ENCODE peak calls at places on chromosomes 3 and 15, in five cellular contexts. One of them, this sample, is unnamed.

GRCh38 chr15:70762469-70763119 is 764 bp downstream of the UACA start:
- DNase-seq in H9: peak; percentile 43
- DNase-seq in body of pancreas: peak; percentile 49
- DNase-seq in IMR-90: peak; percentile 75
- DNase-seq in ovary: peak; percentile 54
- DNase-seq in this sample: peak; percentile 46

GRCh38 chr15:70156781-70157261 is 59.1 kb upstream of the TLE3 start:
- DNase-seq in H9: no peak
- DNase-seq in body of pancreas: peak; percentile 57
- DNase-seq in IMR-90: peak; percentile 34
- DNase-seq in ovary: peak; percentile 53
- DNase-seq in this sample: no peak

GRCh38 chr15:45573961-45574629 is 13.1 kb upstream of the BLOC1S6 start:
- DNase-seq in H9: peak; percentile 91
- DNase-seq in body of pancreas: no peak
- DNase-seq in IMR-90: no peak
- DNase-seq in ovary: no peak
- DNase-seq in this sample: no peak

GRCh38 chr15:63291507-63291906 is 14.1 kb downstream of the APH1B start:
- DNase-seq in H9: no peak
- DNase-seq in body of pancreas: no peak
- DNase-seq in IMR-90: peak; percentile 90
- DNase-seq in ovary: no peak
- DNase-seq in this sample: peak; percentile 41

GRCh38 chr15:51168700-51169099 is 74.0 kb upstream of the TNFAIP8L3 start:
- DNase-seq in H9: no peak
- DNase-seq in body of pancreas: no peak
- DNase-seq in IMR-90: no peak
- DNase-seq in ovary: no peak
- DNase-seq in this sample: no peak

GRCh38 chr3:51681453-51681852 is 10.4 kb downstream of the TEX264 start:
- DNase-seq in H9: no peak
- DNase-seq in body of pancreas: peak; percentile 31
- DNase-seq in IMR-90: peak; percentile 8
- DNase-seq in ovary: no peak
- DNase-seq in this sample: no peak

GRCh38 chr3:53005854-53006513 is 39.9 kb downstream of the SFMBT1 start:
- DNase-seq in H9: no peak
- DNase-seq in body of pancreas: no peak
- DNase-seq in IMR-90: no peak
- DNase-seq in ovary: no peak
- DNase-seq in this sample: no peak

GRCh38 chr3:151875759-151876158 is 2.3 kb downstream of the SUCNR1 start:
- DNase-seq in H9: no peak
- DNase-seq in body of pancreas: no peak
- DNase-seq in IMR-90: peak; percentile 46
- DNase-seq in ovary: no peak
- DNase-seq in this sample: no peak

GRCh38 chr3:2452249-2452648 is 353.6 kb downstream of the CNTN4 start:
- DNase-seq in H9: no peak
- DNase-seq in body of pancreas: no peak
- DNase-seq in IMR-90: no peak
- DNase-seq in ovary: no peak
- DNase-seq in this sample: no peak

GRCh38 chr3:23877324-23877980 is 39.3 kb downstream of the NKIRAS1 start:
- DNase-seq in H9: no peak
- DNase-seq in body of pancreas: peak; percentile 33
- DNase-seq in IMR-90: peak; percentile 81
- DNase-seq in ovary: no peak
- DNase-seq in this sample: peak; percentile 60

GRCh38 chr3:49238274-49239127 is 38.5 kb downstream of the C3orf62 start:
- DNase-seq in H9: no peak
- DNase-seq in body of pancreas: peak; percentile 75
- DNase-seq in IMR-90: peak; percentile 69
- DNase-seq in ovary: peak; percentile 65
- DNase-seq in this sample: peak; percentile 98

GRCh38 chr15:85869124-85869523 is 74.4 kb upstream of the KLHL25 start:
- DNase-seq in H9: no peak
- DNase-seq in body of pancreas: no peak
- DNase-seq in IMR-90: no peak
- DNase-seq in ovary: no peak
- DNase-seq in this sample: no peak

GRCh38 chr3:126147147-126147931 is 33.0 kb downstream of the ALDH1L1 start:
- DNase-seq in H9: peak; percentile 15
- DNase-seq in body of pancreas: no peak
- DNase-seq in IMR-90: no peak
- DNase-seq in ovary: no peak
- DNase-seq in this sample: no peak

GRCh38 chr3:54225841-54226528 is 103.6 kb downstream of the CACNA2D3 start:
- DNase-seq in H9: no peak
- DNase-seq in body of pancreas: no peak
- DNase-seq in IMR-90: no peak
- DNase-seq in ovary: no peak
- DNase-seq in this sample: no peak

GRCh38 chr3:111197485-111197884 is 125.9 kb downstream of the NECTIN3 start:
- DNase-seq in H9: no peak
- DNase-seq in body of pancreas: no peak
- DNase-seq in IMR-90: no peak
- DNase-seq in ovary: no peak
- DNase-seq in this sample: no peak

GRCh38 chr3:61857297-61857696 is 295.9 kb downstream of the PTPRG start:
- DNase-seq in H9: no peak
- DNase-seq in body of pancreas: no peak
- DNase-seq in IMR-90: no peak
- DNase-seq in ovary: no peak
- DNase-seq in this sample: peak; percentile 17
- H3K27ac ChIP-seq in H9: no peak overlapping the region
- H3K27ac ChIP-seq in body of pancreas: no peak overlapping the region
- H3K27ac ChIP-seq in IMR-90: no peak overlapping the region
- H3K27ac ChIP-seq in ovary: no peak overlapping the region
- H3K27ac ChIP-seq in this sample: no peak overlapping the region

GRCh38 chr15:90389513-90389912 is 1.5 kb downstream of the IQGAP1 start:
- DNase-seq in H9: no peak
- DNase-seq in body of pancreas: no peak
- DNase-seq in IMR-90: no peak
- DNase-seq in ovary: no peak
- DNase-seq in this sample: no peak

GRCh38 chr15:90396321-90396720 is 8.3 kb downstream of the IQGAP1 start:
- DNase-seq in H9: no peak
- DNase-seq in body of pancreas: no peak
- DNase-seq in IMR-90: no peak
- DNase-seq in ovary: no peak
- DNase-seq in this sample: no peak

GRCh38 chr15:90394702-90395442 is 6.8 kb downstream of the IQGAP1 start:
- DNase-seq in H9: no peak
- DNase-seq in body of pancreas: no peak
- DNase-seq in IMR-90: no peak
- DNase-seq in ovary: no peak
- DNase-seq in this sample: no peak

GRCh38 chr15:90394074-90394473 is 6.0 kb downstream of the IQGAP1 start:
- DNase-seq in H9: no peak
- DNase-seq in body of pancreas: no peak
- DNase-seq in IMR-90: no peak
- DNase-seq in ovary: no peak
- DNase-seq in this sample: no peak

DNA sequence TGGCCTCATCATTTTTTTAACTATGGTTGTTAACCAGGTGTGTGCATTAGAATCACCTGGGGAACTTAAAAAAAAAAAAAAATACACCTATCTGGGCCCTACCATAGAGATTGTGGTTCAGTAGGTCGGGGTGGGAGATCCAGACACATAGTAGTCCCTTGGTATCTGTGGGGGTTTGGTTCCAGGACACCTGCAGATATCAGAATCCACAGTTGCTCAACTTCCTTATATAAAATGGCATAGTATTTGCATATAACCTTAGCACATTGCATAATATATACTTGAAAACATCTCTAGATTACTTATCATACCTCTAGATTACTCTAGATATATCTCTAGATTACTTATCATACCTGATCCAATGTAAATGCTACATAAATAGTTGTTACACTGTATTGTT is 5.0 kb downstream of the IQGAP1 start:
- DNase-seq in H9: no peak
- DNase-seq in body of pancreas: no peak
- DNase-seq in IMR-90: no peak
- DNase-seq in ovary: no peak
- DNase-seq in this sample: no peak
- H3K4me1 ChIP-seq in H9: peaks cover 9% of the 10 kb centered on the region
- H3K4me1 ChIP-seq in body of pancreas: peaks cover 40% of the 10 kb centered on the region
- H3K4me1 ChIP-seq in IMR-90: peaks cover 5% of the 10 kb centered on the region
- H3K4me1 ChIP-seq in ovary: peaks cover 8% of the 10 kb centered on the region
- H3K4me1 ChIP-seq in this sample: peaks cover 14% of the 10 kb centered on the region

GRCh38 chr15:96353378-96353930 is 23.0 kb downstream of the NR2F2 start:
- DNase-seq in H9: peak; percentile 27
- DNase-seq in body of pancreas: no peak
- DNase-seq in IMR-90: no peak
- DNase-seq in ovary: no peak
- DNase-seq in this sample: no peak

GRCh38 chr15:96356494-96357455 is 26.3 kb downstream of the NR2F2 start:
- DNase-seq in H9: peak; percentile 77
- DNase-seq in body of pancreas: peak; percentile 78
- DNase-seq in IMR-90: peak; percentile 89
- DNase-seq in ovary: peak; percentile 90
- DNase-seq in this sample: peak; percentile 69

GRCh38 chr15:96353931-96354730 is 23.6 kb downstream of the NR2F2 start:
- DNase-seq in H9: peak; percentile 74
- DNase-seq in body of pancreas: no peak
- DNase-seq in IMR-90: peak; percentile 60
- DNase-seq in ovary: peak; percentile 84
- DNase-seq in this sample: no peak

GRCh38 chr15:96355561-96356129 is 25.1 kb downstream of the NR2F2 start:
- DNase-seq in H9: no peak
- DNase-seq in body of pancreas: no peak
- DNase-seq in IMR-90: no peak
- DNase-seq in ovary: no peak
- DNase-seq in this sample: no peak

GRCh38 chr15:96354731-96355560 is 24.4 kb downstream of the NR2F2 start:
- DNase-seq in H9: no peak
- DNase-seq in body of pancreas: no peak
- DNase-seq in IMR-90: peak; percentile 90
- DNase-seq in ovary: no peak
- DNase-seq in this sample: no peak
- TF ChIP-seq CTCF in H9: no peak
- TF ChIP-seq CTCF in body of pancreas: peak; percentile 7
- TF ChIP-seq CTCF in IMR-90: peak; percentile 41
- TF ChIP-seq CTCF in ovary: peak; percentile 64
- TF ChIP-seq CTCF in this sample: peak; percentile 62

GRCh38 chr3:184576457-184577240 is 15.1 kb downstream of the EPHB3 start:
- DNase-seq in H9: no peak
- DNase-seq in body of pancreas: no peak
- DNase-seq in IMR-90: no peak
- DNase-seq in ovary: no peak
- DNase-seq in this sample: no peak

GRCh38 chr3:184575701-184576100 is 14.1 kb downstream of the EPHB3 start:
- DNase-seq in H9: no peak
- DNase-seq in body of pancreas: no peak
- DNase-seq in IMR-90: no peak
- DNase-seq in ovary: no peak
- DNase-seq in this sample: no peak

GRCh38 chr3:184577546-184577945 is 16.0 kb downstream of the EPHB3 start:
- DNase-seq in H9: no peak
- DNase-seq in body of pancreas: no peak
- DNase-seq in IMR-90: no peak
- DNase-seq in ovary: no peak
- DNase-seq in this sample: no peak

GRCh38 chr3:184572528-184573270 is 11.1 kb downstream of the EPHB3 start:
- DNase-seq in H9: no peak
- DNase-seq in body of pancreas: no peak
- DNase-seq in IMR-90: no peak
- DNase-seq in ovary: no peak
- DNase-seq in this sample: no peak

GRCh38 chr3:184574552-184575430 is 13.2 kb downstream of the EPHB3 start:
- DNase-seq in H9: peak; percentile 87
- DNase-seq in body of pancreas: no peak
- DNase-seq in IMR-90: no peak
- DNase-seq in ovary: no peak
- DNase-seq in this sample: no peak
- H3K27ac ChIP-seq in H9: no peak overlapping the region
- H3K27ac ChIP-seq in body of pancreas: no peak overlapping the region
- H3K27ac ChIP-seq in IMR-90: no peak overlapping the region
- H3K27ac ChIP-seq in ovary: no peak overlapping the region
- H3K27ac ChIP-seq in this sample: no peak overlapping the region

GRCh38 chr3:82157952-82158351 is 396.5 kb upstream of the GBE1 start:
- DNase-seq in H9: no peak
- DNase-seq in body of pancreas: no peak
- DNase-seq in IMR-90: peak; percentile 52
- DNase-seq in ovary: no peak
- DNase-seq in this sample: peak; percentile 36
- H3K4me1 ChIP-seq in H9: no peaks in the 10 kb centered on the region
- H3K4me1 ChIP-seq in body of pancreas: no peaks in the 10 kb centered on the region
- H3K4me1 ChIP-seq in IMR-90: no peaks in the 10 kb centered on the region
- H3K4me1 ChIP-seq in ovary: no peaks in the 10 kb centered on the region
- H3K4me1 ChIP-seq in this sample: no peaks in the 10 kb centered on the region

DNA sequence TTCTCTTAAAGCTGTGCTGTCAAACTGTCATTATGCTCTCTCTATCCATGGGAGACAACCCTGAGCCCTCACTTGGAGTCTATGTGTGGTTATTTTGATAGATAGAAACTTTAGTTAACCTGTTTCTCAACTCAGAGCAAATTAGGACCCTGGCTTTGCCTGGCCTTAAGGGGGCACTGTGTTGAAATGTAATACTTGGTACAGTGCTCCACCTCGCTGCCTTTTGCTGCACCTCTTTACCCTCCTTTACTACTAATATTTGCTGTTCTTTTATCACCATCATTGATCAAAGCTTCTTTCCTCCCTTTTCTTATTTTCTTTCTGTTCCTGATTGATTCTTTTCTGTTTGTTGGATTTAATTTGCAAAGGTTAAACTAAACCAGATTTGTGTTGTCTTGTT is 34.3 kb downstream of the STT3B start:
- DNase-seq in H9: peak; percentile 49
- DNase-seq in body of pancreas: no peak
- DNase-seq in IMR-90: no peak
- DNase-seq in ovary: no peak
- DNase-seq in this sample: no peak
- TF ChIP-seq CTCF in H9: peak; percentile 86
- TF ChIP-seq CTCF in body of pancreas: no peak
- TF ChIP-seq CTCF in IMR-90: peak; percentile 22
- TF ChIP-seq CTCF in ovary: no peak
- TF ChIP-seq CTCF in this sample: peak; percentile 56

GRCh38 chr3:58160399-58160798 is 50.4 kb downstream of the DNASE1L3 start:
- DNase-seq in H9: no peak
- DNase-seq in body of pancreas: no peak
- DNase-seq in IMR-90: no peak
- DNase-seq in ovary: no peak
- DNase-seq in this sample: no peak

GRCh38 chr3:58158427-58159153 is 52.2 kb downstream of the DNASE1L3 start:
- DNase-seq in H9: no peak
- DNase-seq in body of pancreas: no peak
- DNase-seq in IMR-90: no peak
- DNase-seq in ovary: no peak
- DNase-seq in this sample: no peak

GRCh38 chr3:58155838-58156237 is 54.9 kb downstream of the DNASE1L3 start:
- DNase-seq in H9: no peak
- DNase-seq in body of pancreas: no peak
- DNase-seq in IMR-90: no peak
- DNase-seq in ovary: no peak
- DNase-seq in this sample: no peak

GRCh38 chr3:58154752-58155449 is 55.9 kb downstream of the DNASE1L3 start:
- DNase-seq in H9: no peak
- DNase-seq in body of pancreas: no peak
- DNase-seq in IMR-90: no peak
- DNase-seq in ovary: no peak
- DNase-seq in this sample: no peak

GRCh38 chr3:58157649-58158048 is 53.1 kb downstream of the DNASE1L3 start:
- DNase-seq in H9: no peak
- DNase-seq in body of pancreas: no peak
- DNase-seq in IMR-90: no peak
- DNase-seq in ovary: no peak
- DNase-seq in this sample: no peak
- H3K27ac ChIP-seq in H9: no peak overlapping the region
- H3K27ac ChIP-seq in body of pancreas: no peak overlapping the region
- H3K27ac ChIP-seq in IMR-90: no peak overlapping the region
- H3K27ac ChIP-seq in ovary: no peak overlapping the region
- H3K27ac ChIP-seq in this sample: no peak overlapping the region

This sample was measured in foreskin keratinocyte.